ENCODE peak calls at places on chromosomes 3 and 15, in five cellular contexts. O is A673; A is tibial artery; B is CD4-positive, alpha-beta T cell; E is suprapubic skin. G is an unnamed sample. For H3K9me3, the result is how much of the 10 kb centered on the place peaks cover.

GRCh38 chr3:46706771-46707582 is 5.8 kb downstream of the TMIE start:
- DNase-seq in O (no peak), E (peak), A (no peak), B (no peak), G (peak)

GRCh38 chr3:10437272-10437994 is 68.0 kb downstream of the ATP2B2 start:
- DNase-seq in B (peak), O (peak), A (no peak), E (no peak), G (no peak)

GRCh38 chr15:79593119-79593869 is 161.2 kb downstream of the MINAR1 start:
- DNase-seq in E (no peak), A (no peak), B (no peak), O (peak), G (no peak)

GRCh38 chr15:98694153-98694552 is 45.8 kb downstream of the IGF1R start:
- DNase-seq in B (no peak), O (no peak), E (no peak), A (no peak), G (no peak)

GRCh38 chr3:171541181-171541580 is 81.0 kb upstream of the TNIK start:
- DNase-seq in E (no peak), B (no peak), O (no peak), A (no peak), G (no peak)

GRCh38 chr15:54840999-54841398 is 355.7 kb downstream of the RSL24D1 start:
- DNase-seq in O (no peak), A (no peak), E (no peak), B (no peak), G (no peak)

GRCh38 chr15:75121547-75121946 is 80.1 kb upstream of the C15orf39 start:
- DNase-seq in O (no peak), B (no peak), A (no peak), E (no peak), G (no peak)

GRCh38 chr3:195549001-195549400 is 5.9 kb upstream of the PPP1R2 start:
- DNase-seq in B (no peak), E (no peak), A (no peak), O (no peak), G (no peak)

GRCh38 chr3:126930936-126931600 is 51.8 kb upstream of the PLXNA1 start:
- DNase-seq in O (no peak), E (no peak), B (no peak), A (peak), G (no peak)

GRCh38 chr3:13095408-13095861 is 22.2 kb upstream of the IQSEC1 start:
- DNase-seq in O (no peak), E (no peak), B (no peak), A (no peak), G (no peak)

GRCh38 chr3:105040026-105040622 is 326.6 kb upstream of the ALCAM start:
- DNase-seq in A (no peak), O (no peak), E (no peak), B (no peak), G (no peak)

GRCh38 chr3:27160779-27161287 is 208.3 kb downstream of the NEK10 start:
- DNase-seq in B (no peak), O (no peak), A (no peak), E (no peak), G (no peak)

GRCh38 chr3:171801738-171802600 is 8.3 kb downstream of the PLD1 start:
- DNase-seq in A (no peak), O (no peak), B (no peak), E (no peak), G (no peak)

GRCh38 chr3:28777806-28778475 is 429.3 kb upstream of the AZI2 start:
- DNase-seq in B (no peak), A (no peak), E (no peak), O (no peak), G (peak)

GRCh38 chr3:47781326-47781684 is 388 bp downstream of the SMARCC1 start:
- DNase-seq in B (peak), E (no peak), A (peak), O (peak), G (peak)

GRCh38 chr3:150623945-150624344 is 20.8 kb downstream of the SELENOT start:
- DNase-seq in O (no peak), B (no peak), A (no peak), E (no peak), G (no peak)

GRCh38 chr3:51522273-51522981 is 16.1 kb upstream of the RAD54L2 start:
- DNase-seq in E (no peak), B (no peak), A (no peak), O (no peak), G (no peak)

GRCh38 chr3:38204599-38205471 is 39.5 kb downstream of the OXSR1 start:
- DNase-seq in A (no peak), E (no peak), B (no peak), O (no peak), G (no peak)

GRCh38 chr3:134651347-134652041 is 672 bp upstream of the KY start:
- DNase-seq in B (no peak), O (no peak), A (no peak), E (peak), G (peak)

GRCh38 chr15:74399100-74399499 is 31.7 kb upstream of the CYP11A1 start:
- DNase-seq in O (no peak), B (no peak), E (no peak), A (no peak), G (no peak)

GRCh38 chr15:52440414-52440813 is 88.3 kb downstream of the MYO5A start:
- DNase-seq in A (no peak), O (no peak), E (no peak), B (no peak), G (no peak)

GRCh38 chr3:32470362-32470761 is 32.3 kb downstream of the CMTM6 start:
- DNase-seq in B (no peak), A (no peak), O (no peak), E (no peak), G (no peak)

GRCh38 chr15:65633752-65634151 is 12.0 kb downstream of the SLC24A1 start:
- DNase-seq in E (no peak), B (no peak), O (no peak), A (no peak), G (no peak)

GRCh38 chr3:17238029-17238428 is 353.3 kb downstream of the PLCL2 start:
- DNase-seq in A (no peak), O (no peak), B (no peak), E (no peak), G (no peak)

GRCh38 chr3:9398715-9399708 is 1.6 kb downstream of the SETD5 start:
- DNase-seq in E (no peak), A (no peak), O (peak), B (no peak), G (no peak)

GRCh38 chr15:57518779-57519410 is 72.8 kb upstream of the MYZAP start:
- DNase-seq in B (no peak), A (no peak), E (no peak), O (no peak), G (no peak)

GRCh38 chr15:28975766-28976179 is 90.0 kb downstream of the APBA2 start:
- DNase-seq in B (peak), O (peak), E (no peak), A (no peak), G (no peak)

GRCh38 chr3:157098121-157098822 is 61.7 kb downstream of the CCNL1 start:
- DNase-seq in B (no peak), A (no peak), O (no peak), E (no peak), G (no peak)

GRCh38 chr3:79405183-79405582 is 362.6 kb downstream of the ROBO1 start:
- DNase-seq in A (no peak), O (no peak), E (no peak), B (no peak), G (no peak)

GRCh38 chr3:171183042-171183441 is 156.5 kb upstream of the SLC2A2 start:
- DNase-seq in E (no peak), A (no peak), O (no peak), B (no peak), G (no peak)

GRCh38 chr15:91973481-91973880 is 120.0 kb downstream of the SLCO3A1 start:
- DNase-seq in B (no peak), O (no peak), E (no peak), A (no peak), G (no peak)

GRCh38 chr3:122777563-122777962 is 16.1 kb downstream of the HSPBAP1 start:
- DNase-seq in O (no peak), B (no peak), A (no peak), E (no peak), G (no peak)

GRCh38 chr3:44252332-44252731 is 10.6 kb downstream of the TOPAZ1 start:
- DNase-seq in E (no peak), O (peak), B (no peak), A (no peak), G (no peak)

GRCh38 chr3:16338999-16339398 is 74.0 kb downstream of the OXNAD1 start:
- DNase-seq in O (peak), E (no peak), B (no peak), A (peak), G (no peak)

GRCh38 chr3:70550723-70551319 is 238.4 kb upstream of the MDFIC2 start:
- DNase-seq in B (peak), E (peak), O (peak), A (peak), G (peak)

GRCh38 chr15:85168642-85169173 is 187.1 kb downstream of the PDE8A start:
- DNase-seq in B (peak), A (no peak), O (peak), E (no peak), G (no peak)

GRCh38 chr3:153050978-153051377 is 111.0 kb upstream of the RAP2B start:
- DNase-seq in O (no peak), A (no peak), B (no peak), E (no peak), G (no peak)
- TF ChIP-seq CTCF in O (no peak), A (no peak), B (no peak), E (no peak), G (no peak)

DNA sequence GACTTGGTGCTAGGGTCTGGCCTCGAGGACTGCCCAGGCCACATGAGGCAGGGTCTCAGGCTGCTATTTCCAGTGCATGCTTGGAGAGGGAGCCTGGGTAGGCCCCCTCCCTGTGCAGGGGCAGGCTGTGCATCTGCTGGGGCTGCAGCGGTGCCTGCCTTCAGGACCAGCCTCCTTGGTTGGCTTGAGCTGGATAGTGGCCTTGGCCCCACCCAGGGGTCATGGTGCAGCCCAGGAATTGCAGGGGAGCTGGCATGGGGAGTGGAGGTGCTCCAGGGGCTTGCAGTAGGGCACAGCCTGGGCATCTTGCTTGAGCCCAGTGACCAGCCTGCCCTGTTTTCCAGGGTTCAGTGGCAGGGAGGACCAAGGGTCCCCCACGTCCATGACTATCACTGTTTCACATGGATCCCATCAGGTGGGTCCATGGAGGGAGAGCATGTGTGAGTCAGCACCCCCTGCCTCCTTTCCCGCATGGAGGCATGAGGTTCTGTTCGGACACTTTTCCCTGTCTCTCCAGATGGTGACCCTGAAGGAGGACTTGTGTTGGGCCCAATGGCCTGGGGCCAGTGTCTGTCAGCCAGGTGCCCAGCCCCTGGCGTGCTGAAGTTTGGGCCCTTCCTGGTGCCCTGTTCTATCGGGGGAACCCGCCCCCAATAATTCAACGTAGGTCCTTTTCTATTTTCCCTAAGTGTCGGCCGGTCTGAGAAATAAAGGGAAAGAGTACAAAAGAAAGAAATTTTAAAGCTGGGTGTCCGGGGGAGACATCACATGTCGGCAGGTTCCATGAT is 218.6 kb downstream of the SNRPN start:
- DNase-seq in B (no peak), E (peak), O (no peak), A (peak), G (no peak)
- H3K9me3 ChIP-seq in B (under half), E (under half), O (under half), A (under half), G (half or more)

GRCh38 chr3:143648708-143649107 is 199.6 kb downstream of the SLC9A9 start:
- DNase-seq in O (peak), B (no peak), E (no peak), A (no peak), G (no peak)

GRCh38 chr3:143643905-143644304 is 204.4 kb downstream of the SLC9A9 start:
- DNase-seq in E (no peak), B (no peak), O (no peak), A (no peak), G (no peak)

GRCh38 chr3:143648218-143648617 is 200.1 kb downstream of the SLC9A9 start:
- DNase-seq in B (no peak), A (no peak), E (no peak), O (no peak), G (no peak)

GRCh38 chr3:143640774-143641173 is 207.5 kb downstream of the SLC9A9 start:
- DNase-seq in A (no peak), B (no peak), O (no peak), E (no peak), G (no peak)

GRCh38 chr3:143644370-143645089 is 203.7 kb downstream of the SLC9A9 start:
- DNase-seq in E (no peak), O (peak), B (no peak), A (no peak), G (no peak)
- TF ChIP-seq CTCF in E (no peak), O (peak), B (no peak), A (peak), G (peak)

DNA sequence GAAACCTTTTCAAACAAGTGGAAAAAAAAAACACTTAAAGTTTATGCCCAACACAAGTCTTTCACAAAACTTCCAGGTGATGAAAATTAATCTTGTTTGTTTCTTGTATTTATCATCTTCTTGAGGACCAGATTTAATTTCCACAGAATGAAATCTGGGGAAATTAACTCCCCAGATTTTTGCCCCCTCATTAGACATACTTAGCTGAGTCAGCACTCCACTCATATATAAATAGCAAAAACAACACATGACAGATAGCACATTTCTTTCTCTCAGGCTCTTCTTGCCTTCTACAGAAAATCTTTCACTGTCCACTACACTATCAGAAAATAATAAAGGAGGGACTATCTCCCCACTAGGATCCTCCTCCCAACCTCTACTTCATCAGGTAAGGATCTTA is 847.4 kb downstream of the TUSC7 start:
- DNase-seq in E (no peak), O (no peak), A (no peak), B (no peak), G (no peak)
- H3K9me3 ChIP-seq in E (under half), O (under half), A (under half), B (under half), G (under half)

GRCh38 chr15:59420986-59421618 is 16.9 kb upstream of the FAM81A start:
- DNase-seq in O (peak), A (no peak), B (no peak), E (no peak), G (no peak)
- TF ChIP-seq CTCF in O (no peak), A (no peak), B (no peak), E (no peak), G (no peak)

GRCh38 chr15:25406846-25407245 is 32.0 kb downstream of the UBE3A start:
- DNase-seq in B (no peak), O (no peak), E (no peak), A (no peak), G (no peak)
- H3K9me3 ChIP-seq in B (under half), O (under half), E (under half), A (under half), G (under half)

G was measured in left ventricle myocardium inferior.